ENCODE peak calls at places on chromosomes 13 and 19, in five cellular contexts. Q, X, V, N and M are unnamed samples.

GRCh38 chr13:45728759-45729158 is 26.6 kb downstream of the CBY2 start:
- DNase-seq in V (no peak), N (no peak), Q (peak), X (peak), M (no peak)

GRCh38 chr19:49911381-49912145 is 14.9 kb upstream of the IL4I1 start:
- DNase-seq in X (no peak), V (no peak), Q (no peak), N (no peak), M (no peak)

GRCh38 chr13:39311619-39312018 is 273.4 kb downstream of the NHLRC3 start:
- DNase-seq in N (no peak), X (no peak), Q (peak), V (no peak), M (no peak)

GRCh38 chr13:98809345-98809777 is 56.9 kb upstream of the SLC15A1 start:
- DNase-seq in N (no peak), V (no peak), Q (no peak), X (no peak), M (no peak)

GRCh38 chr13:110538632-110539031 is 22.9 kb downstream of the RAB20 start:
- DNase-seq in V (no peak), X (no peak), N (no peak), Q (no peak), M (no peak)

GRCh38 chr13:105572401-105572800 is 963.1 kb downstream of the EFNB2 start:
- DNase-seq in V (no peak), X (peak), Q (no peak), N (no peak), M (no peak)

GRCh38 chr13:60398949-60399589 is 2.0 kb downstream of the TDRD3 start:
- DNase-seq in V (no peak), X (no peak), Q (no peak), N (no peak), M (no peak)

GRCh38 chr19:54415208-54415900 is at the start of gene TTYH1:
- DNase-seq in V (no peak), X (no peak), N (no peak), Q (no peak), M (no peak)

GRCh38 chr13:90454002-90454636 is 893.4 kb upstream of the MIR17HG start:
- DNase-seq in N (no peak), V (no peak), X (no peak), Q (no peak), M (no peak)

GRCh38 chr19:23996549-23996948 is 81.9 kb downstream of the ZNF726 start:
- DNase-seq in X (peak), V (no peak), N (no peak), Q (peak), M (no peak)

GRCh38 chr19:19615086-19615485 is 3.4 kb downstream of the PBX4 start:
- DNase-seq in Q (peak), V (no peak), X (no peak), N (no peak), M (no peak)

GRCh38 chr19:19062454-19063182 is 1.2 kb upstream of the SLC25A42 start:
- DNase-seq in Q (peak), X (peak), N (peak), V (no peak), M (no peak)

GRCh38 chr19:23817519-23817918 is 58.8 kb upstream of the ZNF681 start:
- DNase-seq in Q (peak), N (no peak), X (peak), V (no peak), M (peak)

GRCh38 chr19:18224525-18225354 is 1.5 kb downstream of the PDE4C start:
- DNase-seq in V (peak), N (peak), Q (peak), X (peak), M (peak)

GRCh38 chr13:61029064-61029463 is 386.6 kb downstream of the PCDH20 start:
- DNase-seq in Q (peak), V (no peak), X (peak), N (no peak), M (no peak)

GRCh38 chr19:51194527-51195315 is 30.2 kb upstream of the CD33 start:
- DNase-seq in N (no peak), V (no peak), X (no peak), Q (peak), M (no peak)

GRCh38 chr13:94702181-94703041 is 9.9 kb downstream of the SOX21 start:
- DNase-seq in V (no peak), X (no peak), N (no peak), Q (no peak), M (no peak)

GRCh38 chr19:4534836-4535658 is at the start of gene PLIN5:
- DNase-seq in Q (peak), X (peak), V (peak), N (peak), M (peak)

GRCh38 chr13:91247768-91248167 is 99.7 kb upstream of the MIR17HG start:
- DNase-seq in N (no peak), Q (no peak), X (no peak), V (no peak), M (no peak)

GRCh38 chr19:11361037-11361770 is 6.0 kb downstream of the PLPPR2 start:
- DNase-seq in V (no peak), N (no peak), X (peak), Q (no peak), M (no peak)

GRCh38 chr19:57830071-57830602 is at the start of gene ZNF587B:
- DNase-seq in V (no peak), Q (peak), X (peak), N (peak), M (no peak)

GRCh38 chr13:19581675-19582074 is 20.3 kb upstream of the TPTE2 start:
- DNase-seq in V (no peak), N (no peak), Q (no peak), X (no peak), M (no peak)

GRCh38 chr19:18677156-18677555 is 6.3 kb upstream of the CRTC1 start:
- DNase-seq in Q (no peak), N (no peak), X (no peak), V (no peak), M (no peak)

GRCh38 chr19:45218887-45219780 is 26.1 kb downstream of the EXOC3L2 start:
- DNase-seq in N (no peak), X (no peak), Q (no peak), V (no peak), M (no peak)

GRCh38 chr13:21365574-21365973 is 93.5 kb downstream of the ZDHHC20 start:
- DNase-seq in V (peak), Q (no peak), N (no peak), X (no peak), M (no peak)